ENCODE peak calls at places on chromosomes 13 and 19, in four cellular contexts. One of them, this sample, is unnamed.

GRCh38 chr13:34931572-34931971 is 10.5 kb upstream of the NBEA start:
- DNase-seq in brain pericyte: no peak
- DNase-seq in PC-9: no peak
- DNase-seq in stimulated activated CD4-positive, alpha-beta T cell treated with anti-CD3 and anti-CD28 coated beads, Interleukin-1b, Interleukin-23, amount 100 ng/mL, for 1 hour: no peak
- DNase-seq in this sample: no peak

GRCh38 chr19:52943134-52943883 is 19.4 kb downstream of the ZNF816 start:
- DNase-seq in stimulated activated CD4-positive, alpha-beta T cell treated with anti-CD3 and anti-CD28 coated beads, Interleukin-1b, Interleukin-23, amount 100 ng/mL, for 1 hour: no peak
- DNase-seq in brain pericyte: no peak
- DNase-seq in PC-9: no peak
- DNase-seq in this sample: no peak

GRCh38 chr13:60214213-60215079 is 50.7 kb upstream of the DIAPH3 start:
- DNase-seq in brain pericyte: no peak
- DNase-seq in PC-9: no peak
- DNase-seq in stimulated activated CD4-positive, alpha-beta T cell treated with anti-CD3 and anti-CD28 coated beads, Interleukin-1b, Interleukin-23, amount 100 ng/mL, for 1 hour: no peak
- DNase-seq in this sample: no peak

GRCh38 chr13:113425931-113426590 is 27.2 kb downstream of the ADPRHL1 start:
- DNase-seq in brain pericyte: no peak
- DNase-seq in stimulated activated CD4-positive, alpha-beta T cell treated with anti-CD3 and anti-CD28 coated beads, Interleukin-1b, Interleukin-23, amount 100 ng/mL, for 1 hour: no peak
- DNase-seq in PC-9: peak; percentile 48
- DNase-seq in this sample: no peak

GRCh38 chr13:110263906-110264305 is 43.1 kb downstream of the COL4A1 start:
- DNase-seq in PC-9: no peak
- DNase-seq in stimulated activated CD4-positive, alpha-beta T cell treated with anti-CD3 and anti-CD28 coated beads, Interleukin-1b, Interleukin-23, amount 100 ng/mL, for 1 hour: no peak
- DNase-seq in brain pericyte: no peak
- DNase-seq in this sample: no peak

GRCh38 chr19:2618611-2619010 is 83.9 kb downstream of the GNG7 start:
- DNase-seq in PC-9: peak; percentile 70
- DNase-seq in stimulated activated CD4-positive, alpha-beta T cell treated with anti-CD3 and anti-CD28 coated beads, Interleukin-1b, Interleukin-23, amount 100 ng/mL, for 1 hour: peak; percentile 72
- DNase-seq in brain pericyte: no peak
- DNase-seq in this sample: peak; percentile 18

GRCh38 chr13:83622422-83622784 is 259.9 kb downstream of the SLITRK1 start:
- DNase-seq in brain pericyte: no peak
- DNase-seq in PC-9: no peak
- DNase-seq in stimulated activated CD4-positive, alpha-beta T cell treated with anti-CD3 and anti-CD28 coated beads, Interleukin-1b, Interleukin-23, amount 100 ng/mL, for 1 hour: no peak
- DNase-seq in this sample: no peak

GRCh38 chr19:42252365-42253244 is 2.3 kb downstream of the ERF start:
- DNase-seq in PC-9: no peak
- DNase-seq in stimulated activated CD4-positive, alpha-beta T cell treated with anti-CD3 and anti-CD28 coated beads, Interleukin-1b, Interleukin-23, amount 100 ng/mL, for 1 hour: no peak
- DNase-seq in brain pericyte: no peak
- DNase-seq in this sample: no peak

GRCh38 chr13:45728759-45729158 is 26.6 kb downstream of the CBY2 start:
- DNase-seq in PC-9: no peak
- DNase-seq in brain pericyte: no peak
- DNase-seq in stimulated activated CD4-positive, alpha-beta T cell treated with anti-CD3 and anti-CD28 coated beads, Interleukin-1b, Interleukin-23, amount 100 ng/mL, for 1 hour: no peak
- DNase-seq in this sample: no peak

GRCh38 chr13:78657699-78658629 is 991 bp downstream of the OBI1 start:
- DNase-seq in PC-9: peak; percentile 84
- DNase-seq in brain pericyte: no peak
- DNase-seq in stimulated activated CD4-positive, alpha-beta T cell treated with anti-CD3 and anti-CD28 coated beads, Interleukin-1b, Interleukin-23, amount 100 ng/mL, for 1 hour: no peak
- DNase-seq in this sample: no peak

GRCh38 chr19:6779204-6779603 is 6.7 kb downstream of the VAV1 start:
- DNase-seq in stimulated activated CD4-positive, alpha-beta T cell treated with anti-CD3 and anti-CD28 coated beads, Interleukin-1b, Interleukin-23, amount 100 ng/mL, for 1 hour: no peak
- DNase-seq in PC-9: no peak
- DNase-seq in brain pericyte: no peak
- DNase-seq in this sample: no peak